ENCODE peak calls at places on chromosomes 4 and X, in six cellular contexts. Y is NCI-H1694 treated with DMSO at 0.1 percent for 48 hours; P is fibroblast of the aortic adventitia; E is CD8-positive, alpha-beta T cell; I is activated T-helper 1 cell treated with Interleukin-2 at 50 U/mL for 16 hours; O is AG09309. M is an unnamed sample.

GRCh38 chr4:21765810-21766407 is 182.7 kb downstream of the KCNIP4 start:
- DNase-seq in Y (peak), P (peak), E (no peak), I (no peak), O (no peak), M (no peak)

GRCh38 chr4:123064390-123064789 is 142.0 kb upstream of the NUDT6 start:
- DNase-seq in Y (no peak), P (peak), E (no peak), I (no peak), O (no peak), M (no peak)

GRCh38 chr4:4419896-4420295 is 33.0 kb downstream of the NSG1 start:
- DNase-seq in Y (no peak), P (no peak), E (no peak), I (no peak), O (no peak), M (no peak)

GRCh38 chrX:38882894-38883620 is 81.8 kb downstream of the MID1IP1 start:
- DNase-seq in Y (no peak), P (peak), E (no peak), I (no peak), O (peak), M (peak)

GRCh38 chrX:139720136-139720535 is 12.2 kb upstream of the MCF2 start:
- DNase-seq in Y (no peak), P (peak), E (no peak), I (no peak), O (no peak), M (no peak)

GRCh38 chrX:41634284-41634683 is 54.5 kb upstream of the GPR34 start:
- DNase-seq in Y (no peak), P (peak), E (no peak), I (no peak), O (no peak), M (no peak)

GRCh38 chr4:12545845-12546244 is 938.3 kb downstream of the RAB28 start:
- DNase-seq in Y (no peak), P (peak), E (no peak), I (no peak), O (no peak), M (no peak)

GRCh38 chr4:175806741-175807140 is 5.3 kb downstream of the GPM6A start:
- DNase-seq in Y (no peak), P (no peak), E (no peak), I (no peak), O (no peak), M (no peak)

GRCh38 chr4:13907255-13907751 is 279.8 kb upstream of the BOD1L1 start:
- DNase-seq in Y (no peak), P (peak), E (no peak), I (no peak), O (peak), M (no peak)

GRCh38 chrX:10483191-10483808 is 137.1 kb downstream of the MID1 start:
- DNase-seq in Y (no peak), P (peak), E (no peak), I (no peak), O (no peak), M (no peak)

GRCh38 chrX:54288277-54288676 is 69.6 kb downstream of the WNK3 start:
- DNase-seq in Y (no peak), P (no peak), E (no peak), I (no peak), O (no peak), M (no peak)

GRCh38 chr4:20159516-20159915 is 92.2 kb upstream of the SLIT2 start:
- DNase-seq in Y (no peak), P (no peak), E (no peak), I (no peak), O (no peak), M (no peak)

GRCh38 chr4:73259552-73260140 is 1.0 kb upstream of the ANKRD17 start:
- DNase-seq in Y (no peak), P (no peak), E (no peak), I (no peak), O (no peak), M (no peak)

GRCh38 chr4:102500371-102501175 is 586 bp upstream of the NFKB1 start:
- DNase-seq in Y (peak), P (peak), E (peak), I (no peak), O (no peak), M (no peak)

GRCh38 chrX:71098302-71098701 is 2.7 kb downstream of the FOXO4 start:
- DNase-seq in Y (peak), P (peak), E (peak), I (peak), O (no peak), M (peak)

GRCh38 chrX:96407501-96407900 is 277.1 kb upstream of the DIAPH2 start:
- DNase-seq in Y (no peak), P (peak), E (no peak), I (no peak), O (peak), M (no peak)

GRCh38 chrX:131895807-131896206 is 127.3 kb upstream of the STK26 start:
- DNase-seq in Y (no peak), P (no peak), E (no peak), I (no peak), O (no peak), M (no peak)

GRCh38 chr4:86441175-86441960 is 81.5 kb upstream of the MAPK10 start:
- DNase-seq in Y (no peak), P (peak), E (no peak), I (no peak), O (no peak), M (no peak)

GRCh38 chr4:121764702-121765367 is at the start of gene SMIM43:
- DNase-seq in Y (no peak), P (peak), E (no peak), I (no peak), O (no peak), M (no peak)

M was measured in GF-D8.